ENCODE peak calls at places on chromosome 1, in nine cellular contexts. One of them, this sample, is unnamed.

GRCh38 chr1:223437151-223437550 is 43.9 kb downstream of the CCDC185 start:
- DNase-seq in Peyer's patch: no peak
- DNase-seq in GM23338: no peak
- DNase-seq in Calu3: no peak
- DNase-seq in adrenal gland: no peak
- DNase-seq in AG04450: no peak
- DNase-seq in kidney: no peak
- DNase-seq in endothelial cell: no peak
- DNase-seq in cardiac fibroblast: no peak
- DNase-seq in this sample: no peak

GRCh38 chr1:156804572-156805243 is 11.9 kb downstream of the SH2D2A start:
- DNase-seq in AG04450: no peak
- DNase-seq in Peyer's patch: no peak
- DNase-seq in adrenal gland: peak; percentile 58
- DNase-seq in Calu3: no peak
- DNase-seq in GM23338: no peak
- DNase-seq in kidney: no peak
- DNase-seq in cardiac fibroblast: peak; percentile 46
- DNase-seq in endothelial cell: no peak
- DNase-seq in this sample: no peak

GRCh38 chr1:115300087-115300856 is 37.8 kb downstream of the NGF start:
- DNase-seq in Peyer's patch: no peak
- DNase-seq in GM23338: peak; percentile 12
- DNase-seq in adrenal gland: no peak
- DNase-seq in AG04450: no peak
- DNase-seq in Calu3: no peak
- DNase-seq in cardiac fibroblast: no peak
- DNase-seq in endothelial cell: no peak
- DNase-seq in kidney: no peak
- DNase-seq in this sample: no peak

GRCh38 chr1:12460911-12461621 is 156.9 kb downstream of the DHRS3 start:
- DNase-seq in Peyer's patch: no peak
- DNase-seq in endothelial cell: no peak
- DNase-seq in adrenal gland: peak; percentile 65
- DNase-seq in GM23338: no peak
- DNase-seq in AG04450: no peak
- DNase-seq in cardiac fibroblast: no peak
- DNase-seq in Calu3: no peak
- DNase-seq in kidney: no peak
- DNase-seq in this sample: no peak

GRCh38 chr1:97433520-97434175 is 487.2 kb downstream of the DPYD start:
- DNase-seq in GM23338: no peak
- DNase-seq in AG04450: peak; percentile 66
- DNase-seq in Calu3: no peak
- DNase-seq in cardiac fibroblast: peak; percentile 86
- DNase-seq in Peyer's patch: no peak
- DNase-seq in endothelial cell: no peak
- DNase-seq in kidney: no peak
- DNase-seq in adrenal gland: no peak
- DNase-seq in this sample: no peak

GRCh38 chr1:245837741-245838140 is 669.3 kb downstream of the SMYD3 start:
- DNase-seq in endothelial cell: no peak
- DNase-seq in GM23338: no peak
- DNase-seq in kidney: no peak
- DNase-seq in Peyer's patch: no peak
- DNase-seq in AG04450: no peak
- DNase-seq in cardiac fibroblast: peak; percentile 24
- DNase-seq in adrenal gland: no peak
- DNase-seq in Calu3: peak; percentile 19
- DNase-seq in this sample: no peak

GRCh38 chr1:24727490-24728214 is 17.6 kb upstream of the CLIC4 start:
- DNase-seq in endothelial cell: no peak
- DNase-seq in Peyer's patch: peak; percentile 74
- DNase-seq in cardiac fibroblast: peak; percentile 90
- DNase-seq in GM23338: no peak
- DNase-seq in adrenal gland: peak; percentile 89
- DNase-seq in kidney: peak; percentile 91
- DNase-seq in Calu3: no peak
- DNase-seq in AG04450: no peak
- DNase-seq in this sample: peak; percentile 87

GRCh38 chr1:66323958-66324357 is 210.0 kb upstream of the SGIP1 start:
- DNase-seq in endothelial cell: no peak
- DNase-seq in GM23338: peak; percentile 14
- DNase-seq in kidney: no peak
- DNase-seq in AG04450: no peak
- DNase-seq in Calu3: no peak
- DNase-seq in cardiac fibroblast: no peak
- DNase-seq in adrenal gland: no peak
- DNase-seq in Peyer's patch: no peak
- DNase-seq in this sample: no peak

GRCh38 chr1:2466834-2467554 is 9.1 kb upstream of the PLCH2 start:
- DNase-seq in endothelial cell: peak; percentile 47
- DNase-seq in Peyer's patch: no peak
- DNase-seq in GM23338: peak; percentile 75
- DNase-seq in AG04450: no peak
- DNase-seq in kidney: no peak
- DNase-seq in Calu3: peak; percentile 21
- DNase-seq in cardiac fibroblast: no peak
- DNase-seq in adrenal gland: no peak
- DNase-seq in this sample: no peak

GRCh38 chr1:182890927-182891610 is 51.9 kb downstream of the DHX9 start:
- DNase-seq in Peyer's patch: no peak
- DNase-seq in adrenal gland: no peak
- DNase-seq in AG04450: no peak
- DNase-seq in kidney: no peak
- DNase-seq in Calu3: no peak
- DNase-seq in cardiac fibroblast: no peak
- DNase-seq in GM23338: peak; percentile 50
- DNase-seq in endothelial cell: no peak
- DNase-seq in this sample: no peak

GRCh38 chr1:229058111-229058551 is 212.8 kb upstream of the RAB4A start:
- DNase-seq in Calu3: no peak
- DNase-seq in kidney: no peak
- DNase-seq in endothelial cell: no peak
- DNase-seq in GM23338: no peak
- DNase-seq in AG04450: no peak
- DNase-seq in Peyer's patch: no peak
- DNase-seq in adrenal gland: no peak
- DNase-seq in cardiac fibroblast: no peak
- DNase-seq in this sample: no peak

GRCh38 chr1:43572084-43572483 is 41.4 kb downstream of the PTPRF start:
- DNase-seq in kidney: no peak
- DNase-seq in Peyer's patch: no peak
- DNase-seq in AG04450: no peak
- DNase-seq in endothelial cell: no peak
- DNase-seq in Calu3: no peak
- DNase-seq in adrenal gland: no peak
- DNase-seq in cardiac fibroblast: no peak
- DNase-seq in GM23338: no peak
- DNase-seq in this sample: no peak

GRCh38 chr1:153677718-153678518 is 570 bp upstream of the NPR1 start:
- DNase-seq in cardiac fibroblast: peak; percentile 70
- DNase-seq in adrenal gland: peak; percentile 78
- DNase-seq in Peyer's patch: peak; percentile 41
- DNase-seq in GM23338: peak; percentile 85
- DNase-seq in AG04450: no peak
- DNase-seq in kidney: peak; percentile 73
- DNase-seq in Calu3: peak; percentile 66
- DNase-seq in endothelial cell: peak; percentile 74
- DNase-seq in this sample: no peak

GRCh38 chr1:110443393-110443918 is 7.5 kb upstream of the PROK1 start:
- DNase-seq in GM23338: no peak
- DNase-seq in cardiac fibroblast: peak; percentile 44
- DNase-seq in Peyer's patch: no peak
- DNase-seq in endothelial cell: no peak
- DNase-seq in kidney: peak; percentile 30
- DNase-seq in adrenal gland: no peak
- DNase-seq in AG04450: no peak
- DNase-seq in Calu3: no peak
- DNase-seq in this sample: no peak

GRCh38 chr1:74731399-74732052 is 1.3 kb downstream of the CRYZ start:
- DNase-seq in Calu3: peak; percentile 43
- DNase-seq in GM23338: no peak
- DNase-seq in Peyer's patch: no peak
- DNase-seq in endothelial cell: no peak
- DNase-seq in cardiac fibroblast: no peak
- DNase-seq in AG04450: no peak
- DNase-seq in adrenal gland: no peak
- DNase-seq in kidney: no peak
- DNase-seq in this sample: no peak

GRCh38 chr1:54153548-54154439 is 994 bp upstream of the CDCP2 start:
- DNase-seq in cardiac fibroblast: peak; percentile 84
- DNase-seq in Peyer's patch: no peak
- DNase-seq in endothelial cell: no peak
- DNase-seq in Calu3: peak; percentile 68
- DNase-seq in AG04450: peak; percentile 21
- DNase-seq in kidney: no peak
- DNase-seq in GM23338: peak; percentile 64
- DNase-seq in adrenal gland: peak; percentile 83
- DNase-seq in this sample: no peak

GRCh38 chr1:98962156-98962555 is 42.5 kb downstream of the PLPPR5 start:
- DNase-seq in Calu3: no peak
- DNase-seq in kidney: no peak
- DNase-seq in adrenal gland: no peak
- DNase-seq in AG04450: no peak
- DNase-seq in GM23338: no peak
- DNase-seq in endothelial cell: no peak
- DNase-seq in Peyer's patch: no peak
- DNase-seq in cardiac fibroblast: peak; percentile 5
- DNase-seq in this sample: no peak

DNA sequence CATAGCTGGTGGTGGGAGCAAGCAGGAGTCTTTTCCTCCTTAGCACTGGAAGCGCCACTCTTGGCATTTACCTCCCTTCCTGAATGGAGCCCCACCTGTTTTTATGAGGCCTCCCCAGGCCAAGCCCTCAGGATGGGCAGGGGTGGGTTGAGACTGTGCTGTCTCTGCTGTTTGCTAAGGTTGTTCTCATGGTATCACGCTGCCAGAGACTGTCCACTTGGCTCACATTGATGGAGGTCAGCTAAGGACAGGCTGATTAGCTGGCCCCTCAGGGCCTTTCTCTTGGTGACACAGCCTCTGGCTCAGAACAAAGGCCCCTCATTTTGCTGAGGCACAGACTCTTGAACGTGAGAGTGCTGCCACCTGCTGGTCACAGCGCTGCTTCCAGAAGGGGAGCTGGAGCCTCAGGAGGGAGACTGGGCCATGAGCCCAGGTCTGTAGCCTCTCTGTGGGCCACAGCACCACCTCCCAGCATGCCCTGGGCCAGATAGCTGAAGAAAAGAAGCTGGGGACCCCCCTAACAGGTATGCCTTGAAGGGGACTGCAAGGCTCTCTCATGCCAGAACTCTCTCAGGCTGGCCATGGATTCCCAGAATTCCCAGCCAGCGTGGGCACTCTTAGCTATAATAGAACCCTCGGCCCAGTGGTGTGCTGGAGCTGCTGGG is 85.6 kb downstream of the CD58 start:
- DNase-seq in AG04450: peak; percentile 56
- DNase-seq in kidney: peak; percentile 94
- DNase-seq in adrenal gland: peak; percentile 96
- DNase-seq in cardiac fibroblast: peak; percentile 89
- DNase-seq in GM23338: peak; percentile 96
- DNase-seq in Peyer's patch: peak; percentile 81
- DNase-seq in Calu3: peak; percentile 85
- DNase-seq in endothelial cell: peak; percentile 92
- DNase-seq in this sample: peak; percentile 94
- TF ChIP-seq CTCF in AG04450: peak; percentile 90
- TF ChIP-seq CTCF in kidney: peak; percentile 95
- TF ChIP-seq CTCF in adrenal gland: peak; percentile 91
- TF ChIP-seq CTCF in cardiac fibroblast: peak; percentile 90
- TF ChIP-seq CTCF in GM23338: peak; percentile 96
- TF ChIP-seq CTCF in Peyer's patch: peak; percentile 66
- TF ChIP-seq CTCF in Calu3: peak; percentile 87
- TF ChIP-seq CTCF in endothelial cell: peak; percentile 87
- TF ChIP-seq CTCF in this sample: peak; percentile 95

GRCh38 chr1:207579436-207579799 is 65.5 kb upstream of the CR1L start:
- DNase-seq in adrenal gland: peak; percentile 84
- DNase-seq in Calu3: peak; percentile 77
- DNase-seq in GM23338: peak; percentile 95
- DNase-seq in AG04450: peak; percentile 8
- DNase-seq in kidney: no peak
- DNase-seq in Peyer's patch: peak; percentile 18
- DNase-seq in endothelial cell: peak; percentile 75
- DNase-seq in cardiac fibroblast: peak; percentile 68
- DNase-seq in this sample: no peak
- TF ChIP-seq CTCF in adrenal gland: peak; percentile 57
- TF ChIP-seq CTCF in Calu3: peak; percentile 57
- TF ChIP-seq CTCF in GM23338: peak; percentile 94
- TF ChIP-seq CTCF in AG04450: peak; percentile 58
- TF ChIP-seq CTCF in kidney: peak; percentile 36
- TF ChIP-seq CTCF in Peyer's patch: no peak
- TF ChIP-seq CTCF in endothelial cell: peak; percentile 53
- TF ChIP-seq CTCF in cardiac fibroblast: peak; percentile 66
- TF ChIP-seq CTCF in this sample: peak; percentile 55

DNA sequence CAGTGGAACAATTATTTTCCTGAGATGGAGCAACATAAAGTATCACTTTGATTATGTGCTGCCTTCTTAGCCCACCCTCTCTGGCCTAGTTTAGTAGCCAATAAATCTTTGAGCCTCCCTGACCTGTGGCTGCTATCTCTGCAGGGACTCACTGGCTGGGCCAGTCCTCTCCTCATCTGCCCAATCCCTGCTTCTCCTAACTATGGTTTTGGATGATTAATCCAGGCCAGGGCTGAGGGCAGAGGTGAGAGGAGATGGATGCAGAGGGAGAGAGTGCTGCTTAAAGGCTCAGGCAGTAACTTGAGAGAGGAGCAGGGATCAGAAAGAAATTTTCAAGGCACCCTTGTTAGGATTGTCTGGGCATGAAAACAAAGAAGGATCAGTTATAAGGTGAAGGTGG is 89.1 kb upstream of the CD34 start:
- DNase-seq in adrenal gland: no peak
- DNase-seq in endothelial cell: no peak
- DNase-seq in Calu3: no peak
- DNase-seq in cardiac fibroblast: no peak
- DNase-seq in kidney: no peak
- DNase-seq in AG04450: no peak
- DNase-seq in Peyer's patch: no peak
- DNase-seq in GM23338: no peak
- DNase-seq in this sample: peak; percentile 59
- TF ChIP-seq CTCF in adrenal gland: no peak
- TF ChIP-seq CTCF in endothelial cell: no peak
- TF ChIP-seq CTCF in Calu3: no peak
- TF ChIP-seq CTCF in cardiac fibroblast: no peak
- TF ChIP-seq CTCF in kidney: no peak
- TF ChIP-seq CTCF in AG04450: no peak
- TF ChIP-seq CTCF in Peyer's patch: no peak
- TF ChIP-seq CTCF in GM23338: no peak
- TF ChIP-seq CTCF in this sample: no peak

DNA sequence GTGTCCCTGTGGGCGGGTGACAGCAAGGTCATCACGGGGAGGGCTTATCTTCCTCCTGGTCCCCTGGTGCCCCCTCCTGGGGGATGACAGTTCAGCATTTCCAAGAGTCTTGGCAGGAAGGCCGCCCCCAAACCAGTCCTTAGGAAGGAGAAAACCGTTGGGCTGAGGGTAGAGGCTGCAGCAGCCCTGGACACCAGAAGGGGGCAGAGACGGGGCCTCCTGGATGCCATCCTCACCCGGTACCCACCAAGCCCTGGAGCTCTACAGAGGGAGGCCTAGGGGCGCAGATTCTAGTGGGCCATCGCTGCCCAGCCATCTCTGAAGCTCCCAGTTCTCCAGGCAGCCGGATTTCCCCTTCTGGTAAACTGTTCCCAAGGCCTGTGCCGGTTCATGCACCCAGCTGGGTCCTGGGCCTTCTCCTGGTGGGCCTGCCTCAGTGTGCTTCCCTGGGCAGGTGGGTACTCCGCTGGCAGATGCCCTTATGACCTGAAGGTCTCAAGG is 14.8 kb upstream of the ZNF669 start:
- DNase-seq in cardiac fibroblast: peak; percentile 24
- DNase-seq in Calu3: peak; percentile 27
- DNase-seq in Peyer's patch: no peak
- DNase-seq in adrenal gland: no peak
- DNase-seq in kidney: no peak
- DNase-seq in GM23338: peak; percentile 97
- DNase-seq in endothelial cell: peak; percentile 54
- DNase-seq in AG04450: no peak
- DNase-seq in this sample: peak; percentile 79
- TF ChIP-seq CTCF in cardiac fibroblast: peak; percentile 21
- TF ChIP-seq CTCF in Calu3: peak; percentile 51
- TF ChIP-seq CTCF in Peyer's patch: no peak
- TF ChIP-seq CTCF in adrenal gland: no peak
- TF ChIP-seq CTCF in kidney: no peak
- TF ChIP-seq CTCF in GM23338: peak; percentile 71
- TF ChIP-seq CTCF in endothelial cell: no peak
- TF ChIP-seq CTCF in AG04450: peak; percentile 2
- TF ChIP-seq CTCF in this sample: no peak